ENCODE peak calls at places on chromosomes 2 and 18, in five cellular contexts. O is IMR-90, Y is heart left ventricle, Z is sigmoid colon, M is tibial nerve. L is an unnamed sample. For H3K27me3, the result is how much of the 10 kb centered on the place peaks cover.

GRCh38 chr2:36695746-36696415 is 626 bp upstream of the VIT start:
- DNase-seq in O (peak), Y (no peak), Z (no peak), M (no peak), L (no peak)

GRCh38 chr2:109436635-109437225 is 177.0 kb downstream of the SEPTIN10 start:
- DNase-seq in O (no peak), Y (peak), Z (peak), M (no peak), L (no peak)

GRCh38 chr2:158031371-158031770 is 70.3 kb upstream of the UPP2 start:
- DNase-seq in O (no peak), Y (no peak), Z (no peak), M (no peak), L (no peak)

GRCh38 chr2:181949047-181949446 is 36.6 kb upstream of the PPP1R1C start:
- DNase-seq in O (peak), Y (no peak), Z (no peak), M (no peak), L (no peak)

GRCh38 chr2:101741775-101742520 is 44.4 kb downstream of the MAP4K4 start:
- DNase-seq in O (no peak), Y (no peak), Z (no peak), M (no peak), L (no peak)

GRCh38 chr2:56449449-56449860 is 265.7 kb downstream of the CCDC85A start:
- DNase-seq in O (no peak), Y (no peak), Z (no peak), M (no peak), L (no peak)

GRCh38 chr18:23856466-23857175 is 157.9 kb upstream of the TTC39C start:
- DNase-seq in O (peak), Y (no peak), Z (no peak), M (no peak), L (no peak)

GRCh38 chr2:175080479-175080878 is 75.3 kb upstream of the CHN1 start:
- DNase-seq in O (no peak), Y (no peak), Z (no peak), M (no peak), L (no peak)

GRCh38 chr2:44943031-44943692 is 1.7 kb downstream of the SIX3 start:
- DNase-seq in O (no peak), Y (no peak), Z (no peak), M (no peak), L (no peak)

GRCh38 chr18:63178526-63178880 is 141.1 kb downstream of the BCL2 start:
- DNase-seq in O (no peak), Y (no peak), Z (peak), M (peak), L (peak)

GRCh38 chr2:187581125-187581896 is 27.1 kb upstream of the TFPI start:
- DNase-seq in O (peak), Y (no peak), Z (no peak), M (no peak), L (no peak)

GRCh38 chr18:10241571-10241970 is 212.9 kb upstream of the APCDD1 start:
- DNase-seq in O (no peak), Y (no peak), Z (no peak), M (no peak), L (no peak)

GRCh38 chr2:73091164-73091563 is 19.7 kb upstream of the SFXN5 start:
- DNase-seq in O (peak), Y (no peak), Z (no peak), M (no peak), L (no peak)

GRCh38 chr18:50286391-50287027 is 983 bp downstream of the CXXC1 start:
- DNase-seq in O (peak), Y (peak), Z (peak), M (no peak), L (no peak)

GRCh38 chr18:28147674-28148171 is 29.2 kb downstream of the CDH2 start:
- DNase-seq in O (peak), Y (no peak), Z (no peak), M (no peak), L (no peak)

GRCh38 chr2:24818721-24819167 is 25.5 kb downstream of the CENPO start:
- DNase-seq in O (peak), Y (no peak), Z (peak), M (no peak), L (no peak)

GRCh38 chr2:14018620-14019019 is 613.9 kb upstream of the LRATD1 start:
- DNase-seq in O (no peak), Y (no peak), Z (no peak), M (no peak), L (no peak)

GRCh38 chr2:231212329-231212845 is 14.0 kb downstream of the ARMC9 start:
- DNase-seq in O (peak), Y (no peak), Z (peak), M (no peak), L (no peak)

GRCh38 chr18:29007986-29008654 is 831.2 kb upstream of the CDH2 start:
- DNase-seq in O (no peak), Y (no peak), Z (no peak), M (no peak), L (no peak)

GRCh38 chr2:232562515-232563151 is 12.1 kb downstream of the EIF4E2 start:
- DNase-seq in O (no peak), Y (no peak), Z (no peak), M (no peak), L (no peak)

GRCh38 chr2:232568161-232568560 is 17.7 kb downstream of the EIF4E2 start:
- DNase-seq in O (peak), Y (no peak), Z (no peak), M (no peak), L (no peak)

GRCh38 chr2:232563580-232563979 is 13.1 kb downstream of the EIF4E2 start:
- DNase-seq in O (peak), Y (no peak), Z (no peak), M (no peak), L (no peak)
- TF ChIP-seq POLR2A in O (no peak), Y (no peak), Z (no peak), M (no peak), L (no peak)

GRCh38 chr2:127545796-127546195 is 10.3 kb downstream of the MYO7B start:
- DNase-seq in O (no peak), Y (no peak), Z (no peak), M (no peak), L (no peak)

GRCh38 chr2:127546797-127547196 is 11.3 kb downstream of the MYO7B start:
- DNase-seq in O (no peak), Y (no peak), Z (no peak), M (no peak), L (no peak)

GRCh38 chr2:127552336-127552735 is 16.9 kb downstream of the MYO7B start:
- DNase-seq in O (no peak), Y (no peak), Z (no peak), M (no peak), L (no peak)

GRCh38 chr2:127552846-127553245 is 17.4 kb downstream of the MYO7B start:
- DNase-seq in O (no peak), Y (no peak), Z (no peak), M (no peak), L (no peak)

GRCh38 chr2:127551221-127551930 is 15.9 kb downstream of the MYO7B start:
- DNase-seq in O (no peak), Y (no peak), Z (no peak), M (no peak), L (no peak)
- H3K27me3 ChIP-seq in O (under half), Y (under half), Z (under half), M (under half), L (under half)

GRCh38 chr2:177894546-177894945 is 178.0 kb downstream of the PDE11A start:
- DNase-seq in O (no peak), Y (no peak), Z (no peak), M (no peak), L (no peak)
- TF ChIP-seq POLR2A in O (no peak), Y (no peak), Z (no peak), M (no peak), L (no peak)

GRCh38 chr18:13624563-13625237 is 101.7 kb downstream of the FAM210A start:
- DNase-seq in O (no peak), Y (no peak), Z (no peak), M (no peak), L (no peak)
- H3K27me3 ChIP-seq in O (under half), Y (under half), Z (under half), M (under half), L (under half)

DNA sequence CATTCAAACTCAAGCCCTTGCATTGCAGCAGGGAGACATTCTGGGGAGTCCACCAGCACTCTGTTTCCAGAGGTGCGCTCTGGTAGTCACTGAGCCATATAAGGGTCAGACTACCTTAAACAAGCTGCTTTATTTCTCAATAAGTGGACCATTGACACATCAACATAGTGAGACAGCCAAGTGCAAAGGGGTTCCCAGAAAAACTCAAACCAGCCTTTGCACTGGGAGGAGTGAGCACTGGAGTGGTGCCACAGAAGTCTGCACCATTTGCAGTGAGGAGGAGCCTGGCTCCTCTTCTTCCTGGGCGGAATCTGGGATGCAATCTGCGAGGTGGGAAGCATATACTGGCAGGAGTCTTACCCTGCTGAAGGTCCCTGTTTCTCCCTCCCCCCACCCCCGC is 86.4 kb downstream of the OSR1 start:
- DNase-seq in O (no peak), Y (no peak), Z (no peak), M (no peak), L (no peak)
- TF ChIP-seq POLR2A in O (no peak), Y (no peak), Z (no peak), M (no peak), L (no peak)

GRCh38 chr2:40127890-40128548 is 323.9 kb downstream of the SLC8A1 start:
- DNase-seq in O (peak), Y (no peak), Z (no peak), M (no peak), L (no peak)

GRCh38 chr2:40129725-40130124 is 322.2 kb downstream of the SLC8A1 start:
- DNase-seq in O (no peak), Y (no peak), Z (peak), M (no peak), L (no peak)

GRCh38 chr2:40130251-40130994 is 321.5 kb downstream of the SLC8A1 start:
- DNase-seq in O (peak), Y (no peak), Z (no peak), M (no peak), L (no peak)

GRCh38 chr2:40127147-40127546 is 324.7 kb downstream of the SLC8A1 start:
- DNase-seq in O (no peak), Y (no peak), Z (no peak), M (no peak), L (no peak)

GRCh38 chr2:40128796-40129195 is 323.1 kb downstream of the SLC8A1 start:
- DNase-seq in O (peak), Y (no peak), Z (no peak), M (no peak), L (no peak)
- H3K27me3 ChIP-seq in O (under half), Y (under half), Z (under half), M (under half), L (under half)

GRCh38 chr2:97995734-97996624 is at the start of gene TMEM131:
- DNase-seq in O (peak), Y (peak), Z (peak), M (peak), L (peak)
- TF ChIP-seq POLR2A in O (no peak), Y (peak), Z (no peak), M (peak), L (peak)

DNA sequence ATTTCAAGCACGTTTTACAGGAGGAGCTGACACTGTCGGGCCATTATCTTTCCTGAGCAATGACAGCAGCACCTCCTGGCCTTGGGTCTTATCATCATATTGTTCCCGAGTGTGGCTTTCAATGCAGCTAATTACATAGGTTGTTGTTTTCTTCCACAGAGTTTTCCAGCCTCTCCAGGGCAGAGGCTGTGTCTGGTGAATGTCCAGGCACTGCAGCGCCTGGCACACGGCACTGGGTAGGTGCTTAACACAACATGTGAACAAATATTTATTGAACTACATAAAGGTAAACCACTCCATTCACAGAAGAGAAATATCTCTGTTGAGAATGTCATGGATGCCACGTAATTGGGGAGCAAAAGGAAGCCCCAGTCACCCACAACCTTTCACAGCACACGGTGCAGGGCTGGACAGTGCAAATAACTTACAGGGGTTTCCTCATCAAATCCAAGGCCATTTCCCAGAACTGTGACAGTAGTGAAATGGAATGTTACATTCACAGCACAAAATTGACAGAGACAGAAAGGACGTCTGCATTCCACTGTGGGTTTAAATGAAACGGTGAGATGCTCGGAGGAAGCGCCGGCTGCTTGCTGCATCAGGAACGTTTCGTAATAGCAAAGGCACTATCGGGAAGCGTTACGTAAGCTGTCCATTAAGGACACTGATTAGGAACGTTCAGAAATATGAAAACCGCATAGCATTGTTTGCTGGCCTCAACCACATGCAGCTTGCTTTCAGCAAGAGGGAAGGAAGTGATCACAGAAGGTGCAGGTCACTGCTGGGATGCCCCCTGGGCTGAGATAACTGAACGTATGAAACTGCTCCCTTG is 6.4 kb upstream of the KCNG2 start:
- DNase-seq in O (peak), Y (peak), Z (peak), M (no peak), L (no peak)
- H3K27me3 ChIP-seq in O (under half), Y (under half), Z (under half), M (under half), L (under half)

GRCh38 chr2:139605668-139606067 is 825.5 kb upstream of the NXPH2 start:
- DNase-seq in O (no peak), Y (no peak), Z (no peak), M (no peak), L (no peak)

DNA sequence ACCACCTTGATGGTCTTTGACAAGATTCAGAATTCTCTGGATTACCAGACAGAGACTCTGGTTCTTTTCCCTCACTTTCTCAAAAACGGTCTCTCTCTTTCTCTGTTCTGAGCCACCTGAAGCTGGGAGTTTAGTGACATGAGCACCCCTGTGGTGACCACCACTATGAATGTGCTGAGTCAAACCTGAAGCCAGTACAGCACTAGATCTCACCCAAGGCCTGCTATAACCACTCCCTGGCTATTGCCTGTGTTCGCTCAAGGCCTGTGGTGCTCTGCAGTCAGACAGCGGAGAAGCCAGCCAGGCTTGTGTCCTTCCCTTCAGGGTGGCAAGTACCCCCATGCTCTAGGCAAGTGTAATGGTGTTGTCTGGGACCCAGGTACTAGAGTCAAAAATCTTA is 828.9 kb upstream of the NXPH2 start:
- DNase-seq in O (no peak), Y (no peak), Z (no peak), M (no peak), L (no peak)
- TF ChIP-seq POLR2A in O (no peak), Y (no peak), Z (no peak), M (no peak), L (no peak)

DNA sequence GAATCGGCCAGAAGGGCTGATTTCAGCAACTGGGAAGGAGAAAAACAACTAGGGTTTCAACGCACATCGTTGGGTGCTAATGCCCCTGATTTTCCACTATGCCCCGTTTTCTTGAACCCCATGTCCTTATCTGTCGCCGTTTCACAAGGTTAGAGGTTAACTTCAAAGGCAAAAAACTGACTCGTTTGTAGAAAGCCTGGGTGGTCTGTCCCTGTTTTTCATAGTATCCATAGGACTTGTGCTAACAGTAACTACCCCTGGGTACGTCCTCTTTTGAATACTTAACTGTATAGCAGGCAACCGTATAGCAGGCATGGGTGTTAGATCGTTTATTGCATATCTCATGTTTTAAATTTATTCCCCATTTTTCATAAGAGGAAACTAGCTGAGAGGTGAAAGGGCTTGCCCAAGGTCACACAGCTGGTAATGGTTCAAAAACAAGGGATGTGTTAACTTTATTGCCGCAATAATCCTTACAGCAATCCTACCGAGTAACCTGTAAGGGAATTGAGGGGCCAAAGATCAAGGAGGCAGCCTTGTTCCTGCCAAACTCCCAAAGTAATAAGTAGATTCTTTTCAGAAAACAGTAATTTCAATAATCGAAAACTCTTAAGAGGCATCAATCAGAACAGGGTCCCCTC is 897 bp upstream of the MGAT4A start:
- DNase-seq in O (no peak), Y (no peak), Z (no peak), M (no peak), L (no peak)
- H3K27me3 ChIP-seq in O (under half), Y (under half), Z (under half), M (under half), L (under half)